ENCODE peak calls at places on chromosomes 1 and 21, in nine cellular contexts. A, R, I, O, Z, F, Q, P and S are unnamed samples.

GRCh38 chr1:64080947-64081562 is 122.4 kb upstream of the UBE2U start:
- DNase-seq in A (no peak), R (no peak), I (no peak), O (no peak), Z (no peak), F (no peak), Q (no peak), P (no peak), S (no peak)

GRCh38 chr1:151458936-151459330 is 361 bp downstream of the POGZ start:
- DNase-seq in A (peak), R (peak), I (peak), O (peak), Z (peak), F (peak), Q (peak), P (peak), S (no peak)

GRCh38 chr21:40242586-40242985 is 375.3 kb downstream of the PCP4 start:
- DNase-seq in A (no peak), R (no peak), I (no peak), O (no peak), Z (no peak), F (no peak), Q (no peak), P (no peak), S (no peak)

GRCh38 chr1:26791626-26792025 is 3.9 kb downstream of the PIGV start:
- DNase-seq in A (no peak), R (no peak), I (no peak), O (no peak), Z (no peak), F (no peak), Q (no peak), P (no peak), S (no peak)

GRCh38 chr1:32892368-32893197 is 6.3 kb downstream of the HPCA start:
- DNase-seq in A (no peak), R (peak), I (peak), O (peak), Z (no peak), F (no peak), Q (no peak), P (no peak), S (no peak)

GRCh38 chr1:5497471-5497870 is 494.8 kb downstream of the NPHP4 start:
- DNase-seq in A (no peak), R (no peak), I (no peak), O (no peak), Z (no peak), F (no peak), Q (no peak), P (no peak), S (no peak)

GRCh38 chr1:9086060-9086459 is 16.6 kb upstream of the SLC2A5 start:
- DNase-seq in A (no peak), R (no peak), I (no peak), O (no peak), Z (no peak), F (no peak), Q (no peak), P (no peak), S (no peak)

GRCh38 chr1:212228591-212229119 is 56.6 kb upstream of the PPP2R5A start:
- DNase-seq in A (peak), R (no peak), I (peak), O (no peak), Z (no peak), F (no peak), Q (no peak), P (peak), S (no peak)

GRCh38 chr1:227395391-227396028 is 77.2 kb upstream of the CDC42BPA start:
- DNase-seq in A (no peak), R (no peak), I (no peak), O (no peak), Z (no peak), F (no peak), Q (no peak), P (no peak), S (no peak)

GRCh38 chr1:84932991-84933611 is 40.1 kb upstream of the LPAR3 start:
- DNase-seq in A (no peak), R (no peak), I (no peak), O (no peak), Z (no peak), F (no peak), Q (no peak), P (no peak), S (no peak)

GRCh38 chr1:2546515-2547209 is 9.5 kb upstream of the TNFRSF14 start:
- DNase-seq in A (peak), R (peak), I (peak), O (peak), Z (peak), F (peak), Q (peak), P (peak), S (peak)

GRCh38 chr1:228141082-228141870 is 1.2 kb downstream of the GUK1 start:
- DNase-seq in A (peak), R (peak), I (peak), O (peak), Z (no peak), F (no peak), Q (peak), P (no peak), S (peak)

GRCh38 chr1:87805661-87806376 is 477.1 kb downstream of the LMO4 start:
- DNase-seq in A (no peak), R (no peak), I (peak), O (peak), Z (no peak), F (peak), Q (no peak), P (no peak), S (no peak)

GRCh38 chr1:243731301-243731891 is 118.6 kb downstream of the AKT3 start:
- DNase-seq in A (peak), R (no peak), I (peak), O (no peak), Z (peak), F (no peak), Q (no peak), P (no peak), S (no peak)

GRCh38 chr1:213761845-213762407 is 225.8 kb upstream of the PROX1 start:
- DNase-seq in A (no peak), R (no peak), I (no peak), O (no peak), Z (no peak), F (no peak), Q (no peak), P (no peak), S (no peak)

GRCh38 chr1:23530750-23531651 is at the start of gene E2F2:
- DNase-seq in A (peak), R (peak), I (peak), O (peak), Z (peak), F (peak), Q (peak), P (peak), S (no peak)

GRCh38 chr1:6477039-6477820 is 11.3 kb upstream of the TNFRSF25 start:
- DNase-seq in A (no peak), R (no peak), I (no peak), O (no peak), Z (no peak), F (no peak), Q (no peak), P (no peak), S (no peak)

GRCh38 chr1:44423706-44424546 is 18.9 kb downstream of the RNF220 start:
- DNase-seq in A (peak), R (peak), I (peak), O (peak), Z (no peak), F (no peak), Q (no peak), P (peak), S (no peak)

GRCh38 chr1:184049291-184049690 is 2.2 kb upstream of the TSEN15 start:
- DNase-seq in A (no peak), R (no peak), I (no peak), O (no peak), Z (no peak), F (no peak), Q (no peak), P (no peak), S (no peak)

GRCh38 chr1:200795151-200795550 is 56.5 kb downstream of the CAMSAP2 start:
- DNase-seq in A (no peak), R (no peak), I (no peak), O (no peak), Z (peak), F (no peak), Q (no peak), P (no peak), S (no peak)

GRCh38 chr1:119674835-119675289 is 26.8 kb upstream of the ZNF697 start:
- DNase-seq in A (peak), R (no peak), I (no peak), O (peak), Z (peak), F (peak), Q (peak), P (peak), S (no peak)

GRCh38 chr1:244918422-244919319 is 54.3 kb upstream of the HNRNPU start:
- DNase-seq in A (peak), R (no peak), I (peak), O (peak), Z (peak), F (no peak), Q (no peak), P (peak), S (no peak)

GRCh38 chr1:111955755-111956154 is 33.7 kb downstream of the KCND3 start:
- DNase-seq in A (no peak), R (no peak), I (no peak), O (peak), Z (no peak), F (no peak), Q (no peak), P (peak), S (no peak)

GRCh38 chr1:246165826-246166709 is 341.0 kb downstream of the SMYD3 start:
- DNase-seq in A (no peak), R (no peak), I (peak), O (no peak), Z (no peak), F (no peak), Q (no peak), P (no peak), S (no peak)

GRCh38 chr1:167273027-167273800 is 52.5 kb downstream of the POU2F1 start:
- DNase-seq in A (no peak), R (no peak), I (no peak), O (peak), Z (peak), F (no peak), Q (no peak), P (no peak), S (no peak)

GRCh38 chr1:32448773-32449456 is 16.0 kb upstream of the ZBTB8B start:
- DNase-seq in A (no peak), R (peak), I (peak), O (peak), Z (no peak), F (no peak), Q (no peak), P (no peak), S (no peak)

GRCh38 chr1:65793359-65793732 is 651 bp downstream of the PDE4B start:
- DNase-seq in A (no peak), R (no peak), I (no peak), O (no peak), Z (no peak), F (no peak), Q (no peak), P (no peak), S (no peak)

GRCh38 chr1:53110370-53111072 is 31.9 kb downstream of the SLC1A7 start:
- DNase-seq in A (peak), R (no peak), I (peak), O (no peak), Z (no peak), F (no peak), Q (no peak), P (peak), S (no peak)
- TF ChIP-seq CTCF in A (no peak), R (no peak), I (no peak), O (no peak), Z (peak), F (no peak), Q (no peak), P (no peak), S (no peak)

GRCh38 chr1:52907812-52908153 is 13.8 kb downstream of the ECHDC2 start:
- DNase-seq in A (no peak), R (no peak), I (no peak), O (no peak), Z (no peak), F (no peak), Q (no peak), P (no peak), S (no peak)
- H3K27ac ChIP-seq in A (no peak), R (no peak), I (no peak), O (no peak), Z (no peak), F (no peak), Q (no peak), P (no peak), S (no peak)

GRCh38 chr1:223713546-223714420 is 1.4 kb downstream of the CAPN2 start:
- DNase-seq in A (no peak), R (no peak), I (no peak), O (no peak), Z (no peak), F (peak), Q (no peak), P (no peak), S (no peak)

GRCh38 chr1:223714421-223714724 is 2.0 kb downstream of the CAPN2 start:
- DNase-seq in A (no peak), R (no peak), I (no peak), O (no peak), Z (no peak), F (no peak), Q (no peak), P (no peak), S (no peak)

GRCh38 chr1:223716302-223716862 is 4.0 kb downstream of the CAPN2 start:
- DNase-seq in A (no peak), R (no peak), I (peak), O (no peak), Z (no peak), F (no peak), Q (no peak), P (no peak), S (no peak)

GRCh38 chr1:223715710-223716103 is 3.4 kb downstream of the CAPN2 start:
- DNase-seq in A (no peak), R (no peak), I (no peak), O (no peak), Z (no peak), F (no peak), Q (no peak), P (no peak), S (no peak)

DNA sequence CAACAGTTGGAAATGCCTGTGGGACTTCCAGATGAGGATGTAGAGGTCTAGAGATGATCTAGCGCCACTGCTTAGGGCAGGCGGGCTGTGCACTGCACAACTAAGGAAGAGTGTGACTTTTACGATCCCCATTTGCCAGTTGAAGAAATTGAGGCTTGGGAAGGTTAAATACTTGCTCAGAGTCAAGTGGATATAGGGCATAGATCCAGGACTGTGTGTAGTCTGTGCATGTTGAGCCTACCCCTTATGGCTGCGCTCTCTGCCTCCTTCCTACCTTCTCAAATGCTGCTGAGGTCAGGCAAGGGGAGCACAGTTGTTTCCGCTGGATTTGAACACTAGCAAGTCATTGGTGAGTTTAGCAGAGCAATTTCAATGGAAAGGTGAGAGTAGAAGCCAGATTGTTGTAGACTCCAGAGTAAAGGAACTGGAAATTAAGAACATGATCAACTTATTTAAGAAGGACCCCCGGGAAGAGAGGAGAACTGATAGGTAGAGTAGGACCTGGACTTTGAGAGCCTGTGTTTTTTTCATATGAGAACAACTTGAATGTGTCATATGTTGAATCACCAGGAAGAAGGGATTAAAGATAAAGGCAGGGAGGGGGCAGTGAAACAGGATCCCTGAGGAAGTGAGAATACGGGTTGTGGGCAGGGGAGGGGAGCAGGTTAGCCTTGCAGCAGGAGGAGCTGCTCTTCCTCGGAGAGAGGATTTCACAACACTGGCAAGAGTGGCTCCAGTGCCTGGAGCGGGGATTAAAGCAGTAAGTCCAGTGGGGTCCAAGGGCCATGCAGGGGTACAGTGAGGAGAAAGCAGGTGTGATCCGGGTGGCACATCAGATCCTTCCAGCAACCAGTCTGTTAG is 2.7 kb downstream of the CAPN2 start:
- DNase-seq in A (no peak), R (no peak), I (peak), O (peak), Z (peak), F (peak), Q (peak), P (no peak), S (no peak)
- H3K4me3 ChIP-seq in A (peak), R (peak), I (no peak), O (peak), Z (peak), F (peak), Q (peak), P (no peak), S (no peak)

GRCh38 chr21:44301093-44301492 is 1.2 kb downstream of the PFKL start:
- DNase-seq in A (no peak), R (no peak), I (no peak), O (no peak), Z (no peak), F (no peak), Q (no peak), P (no peak), S (no peak)
- TF ChIP-seq CTCF in A (no peak), R (no peak), I (no peak), O (no peak), Z (no peak), F (no peak), Q (no peak), P (no peak), S (no peak)